ENCODE peak calls at places on chromosome 6, in eight cellular contexts. J is H9; P is activated CD4-positive, alpha-beta T cell treated with anti-CD3 and anti-CD28 coated beads, Interleukin-2, amount 50 U/mL, for 24 hours; H is EL; A is body of pancreas; N is brain microvascular endothelial cell; Y is ELF-1; Q is mammary epithelial cell. M is an unnamed sample.

GRCh38 chr6:170091000-170091638 is 199.8 kb downstream of the DLL1 start:
- DNase-seq in A (peak), N (no peak), Q (no peak), H (no peak), J (no peak), P (no peak), Y (no peak), M (no peak)

GRCh38 chr6:74068945-74069570 is 373.1 kb downstream of the CD109 start:
- DNase-seq in Q (no peak), N (peak), P (no peak), J (no peak), Y (no peak), H (peak), A (no peak), M (no peak)

GRCh38 chr6:167350322-167350721 is 25.4 kb downstream of the TTLL2 start:
- DNase-seq in A (no peak), J (no peak), P (no peak), Q (no peak), H (no peak), Y (peak), N (no peak), M (no peak)

GRCh38 chr6:169503556-169503955 is 198.3 kb downstream of the WDR27 start:
- DNase-seq in P (no peak), J (no peak), A (no peak), N (no peak), H (no peak), Q (no peak), Y (no peak), M (no peak)

GRCh38 chr6:29755295-29755871 is 32.1 kb downstream of the HLA-F start:
- DNase-seq in J (no peak), Y (no peak), P (no peak), N (no peak), Q (no peak), H (no peak), A (no peak), M (no peak)

GRCh38 chr6:18047406-18047805 is 60.0 kb upstream of the KIF13A start:
- DNase-seq in A (no peak), Y (no peak), P (no peak), Q (peak), H (peak), J (no peak), N (peak), M (no peak)

GRCh38 chr6:158561938-158562337 is 2.0 kb downstream of the TMEM181 start:
- DNase-seq in Q (no peak), H (no peak), A (no peak), P (no peak), J (no peak), N (no peak), Y (no peak), M (no peak)

GRCh38 chr6:159788276-159788675 is 1.1 kb downstream of the TCP1 start:
- DNase-seq in Y (no peak), N (no peak), J (no peak), A (no peak), Q (no peak), P (no peak), H (no peak), M (no peak)

GRCh38 chr6:168372871-168373270 is 53.3 kb upstream of the DACT2 start:
- DNase-seq in P (no peak), Y (no peak), A (no peak), J (no peak), H (no peak), N (no peak), Q (no peak), M (no peak)

GRCh38 chr6:132819405-132820145 is 5.2 kb downstream of the RPS12 start:
- DNase-seq in Q (peak), P (no peak), Y (peak), H (peak), N (no peak), J (no peak), A (no peak), M (no peak)

GRCh38 chr6:133503330-133503729 is 262.2 kb downstream of the EYA4 start:
- DNase-seq in H (no peak), Q (no peak), Y (no peak), N (no peak), P (no peak), A (no peak), J (no peak), M (no peak)

GRCh38 chr6:151891524-151891923 is 84.0 kb downstream of the ESR1 start:
- DNase-seq in N (no peak), J (no peak), P (no peak), A (no peak), Q (no peak), Y (no peak), H (no peak), M (no peak)

GRCh38 chr6:144477396-144477795 is 192.3 kb downstream of the UTRN start:
- DNase-seq in Y (no peak), Q (no peak), A (no peak), N (no peak), H (no peak), P (no peak), J (no peak), M (no peak)

GRCh38 chr6:144581807-144582537 is 296.8 kb downstream of the UTRN start:
- DNase-seq in N (peak), A (no peak), P (no peak), Y (no peak), H (peak), Q (no peak), J (peak), M (no peak)

GRCh38 chr6:169965239-169965638 is 213.8 kb downstream of the ERMARD start:
- DNase-seq in J (no peak), A (no peak), H (no peak), Q (no peak), N (no peak), P (no peak), Y (no peak), M (no peak)

GRCh38 chr6:110813813-110814487 is 1.3 kb downstream of the CDK19 start:
- DNase-seq in J (no peak), Y (peak), H (peak), N (no peak), P (no peak), A (no peak), Q (peak), M (no peak)

GRCh38 chr6:13452346-13453171 is 34.8 kb downstream of the GFOD1 start:
- DNase-seq in Y (no peak), P (no peak), J (no peak), Q (no peak), H (no peak), N (no peak), A (no peak), M (no peak)

GRCh38 chr6:144675231-144675861 is 390.2 kb downstream of the UTRN start:
- DNase-seq in P (no peak), H (peak), Q (peak), A (peak), J (no peak), Y (no peak), N (peak), M (no peak)

GRCh38 chr6:120951258-120951657 is 383.0 kb downstream of the TBC1D32 start:
- DNase-seq in J (no peak), P (no peak), H (no peak), Q (no peak), N (no peak), Y (no peak), A (no peak), M (no peak)

GRCh38 chr6:151044465-151045441 is 179.3 kb downstream of the MTHFD1L start:
- DNase-seq in Y (peak), H (peak), N (peak), J (no peak), Q (no peak), A (peak), P (no peak), M (no peak)

GRCh38 chr6:169847773-169848380 is 96.5 kb downstream of the ERMARD start:
- DNase-seq in P (no peak), J (peak), Q (no peak), H (no peak), N (no peak), Y (no peak), A (no peak), M (no peak)

GRCh38 chr6:155404937-155405336 is 50.7 kb downstream of the NOX3 start:
- DNase-seq in P (no peak), A (no peak), N (no peak), Y (no peak), J (no peak), H (no peak), Q (no peak), M (no peak)

GRCh38 chr6:36596359-36596758 is 2.2 kb downstream of the SRSF3 start:
- DNase-seq in A (no peak), P (no peak), Y (no peak), N (no peak), Q (no peak), H (peak), J (no peak), M (no peak)

GRCh38 chr6:80725156-80725930 is 618.9 kb downstream of the BCKDHB start:
- DNase-seq in H (peak), N (no peak), Q (no peak), Y (no peak), J (no peak), P (no peak), A (no peak), M (no peak)

GRCh38 chr6:75065524-75065923 is 140.3 kb downstream of the COL12A1 start:
- DNase-seq in N (peak), P (no peak), H (peak), A (no peak), Q (no peak), Y (peak), J (peak), M (no peak)

GRCh38 chr6:129153257-129153656 is 270.3 kb downstream of the LAMA2 start:
- DNase-seq in A (no peak), N (no peak), Y (no peak), J (no peak), P (no peak), Q (no peak), H (no peak), M (no peak)

GRCh38 chr6:23176883-23177282 is 607.5 kb downstream of the HDGFL1 start:
- DNase-seq in H (peak), J (no peak), N (no peak), Y (no peak), P (no peak), Q (no peak), A (no peak), M (no peak)

GRCh38 chr6:17987576-17988421 is at the start of gene KIF13A:
- DNase-seq in A (peak), P (peak), N (peak), J (peak), Y (peak), H (peak), Q (peak), M (no peak)

GRCh38 chr6:31634131-31634530 is 13.6 kb downstream of the PRRC2A start:
- DNase-seq in N (no peak), Q (no peak), P (no peak), J (no peak), Y (no peak), A (no peak), H (peak), M (no peak)

GRCh38 chr6:6806793-6807518 is 218.4 kb downstream of the LY86 start:
- DNase-seq in N (no peak), P (no peak), J (no peak), Q (no peak), Y (no peak), H (no peak), A (no peak), M (no peak)

GRCh38 chr6:2563635-2564034 is 187.1 kb downstream of the MYLK4 start:
- DNase-seq in H (no peak), A (no peak), Q (no peak), J (no peak), P (no peak), N (peak), Y (no peak), M (no peak)